ENCODE peak calls at places on chromosomes 2 and 18, in four cellular contexts. One of them, this sample, is unnamed.

GRCh38 chr2:25161055-25161781 is 7.2 kb downstream of the POMC start:
- DNase-seq in WTC11: peak
- DNase-seq in progenitor cell of endocrine pancreas: no peak
- DNase-seq in pancreas: peak
- DNase-seq in this sample: no peak

GRCh38 chr2:237549216-237550056 is 16.9 kb upstream of the PRLH start:
- DNase-seq in WTC11: no peak
- DNase-seq in pancreas: no peak
- DNase-seq in progenitor cell of endocrine pancreas: no peak
- DNase-seq in this sample: no peak

GRCh38 chr2:219331560-219332213 is 857 bp downstream of the RESP18 start:
- DNase-seq in pancreas: peak
- DNase-seq in WTC11: peak
- DNase-seq in progenitor cell of endocrine pancreas: peak
- DNase-seq in this sample: peak

GRCh38 chr2:183059561-183059960 is 19.0 kb upstream of the DUSP19 start:
- DNase-seq in progenitor cell of endocrine pancreas: no peak
- DNase-seq in pancreas: no peak
- DNase-seq in WTC11: no peak
- DNase-seq in this sample: no peak

GRCh38 chr18:26635466-26635865 is 87.1 kb upstream of the KCTD1 start:
- DNase-seq in pancreas: no peak
- DNase-seq in progenitor cell of endocrine pancreas: no peak
- DNase-seq in WTC11: no peak
- DNase-seq in this sample: no peak

GRCh38 chr2:38621018-38621417 is 18.3 kb upstream of the HNRNPLL start:
- DNase-seq in progenitor cell of endocrine pancreas: no peak
- DNase-seq in pancreas: no peak
- DNase-seq in WTC11: no peak
- DNase-seq in this sample: no peak

GRCh38 chr2:152355411-152355831 is 20.4 kb downstream of the FMNL2 start:
- DNase-seq in pancreas: no peak
- DNase-seq in progenitor cell of endocrine pancreas: no peak
- DNase-seq in WTC11: no peak
- DNase-seq in this sample: no peak

GRCh38 chr18:13629841-13630747 is 96.3 kb downstream of the FAM210A start:
- DNase-seq in progenitor cell of endocrine pancreas: peak
- DNase-seq in WTC11: peak
- DNase-seq in pancreas: peak
- DNase-seq in this sample: peak

GRCh38 chr2:66553370-66553769 is 118.4 kb downstream of the MEIS1 start:
- DNase-seq in WTC11: no peak
- DNase-seq in pancreas: peak
- DNase-seq in progenitor cell of endocrine pancreas: no peak
- DNase-seq in this sample: peak

GRCh38 chr2:9797086-9797485 is 46.2 kb upstream of the TAF1B start:
- DNase-seq in progenitor cell of endocrine pancreas: no peak
- DNase-seq in pancreas: no peak
- DNase-seq in WTC11: no peak
- DNase-seq in this sample: no peak

GRCh38 chr18:22643731-22644130 is 226.0 kb upstream of the CTAGE1 start:
- DNase-seq in progenitor cell of endocrine pancreas: no peak
- DNase-seq in WTC11: no peak
- DNase-seq in pancreas: no peak
- DNase-seq in this sample: no peak

GRCh38 chr2:48600204-48600813 is 17.3 kb upstream of the GTF2A1L start:
- DNase-seq in progenitor cell of endocrine pancreas: no peak
- DNase-seq in pancreas: no peak
- DNase-seq in WTC11: no peak
- DNase-seq in this sample: no peak

GRCh38 chr18:24795129-24795528 is 334.7 kb downstream of the HRH4 start:
- DNase-seq in pancreas: no peak
- DNase-seq in progenitor cell of endocrine pancreas: no peak
- DNase-seq in WTC11: no peak
- DNase-seq in this sample: no peak

GRCh38 chr2:240556553-240557100 is 1.2 kb downstream of the ANKMY1 start:
- DNase-seq in pancreas: peak
- DNase-seq in WTC11: peak
- DNase-seq in progenitor cell of endocrine pancreas: no peak
- DNase-seq in this sample: peak

GRCh38 chr2:238493880-238494572 is 67.3 kb downstream of the ASB1 start:
- DNase-seq in pancreas: no peak
- DNase-seq in WTC11: no peak
- DNase-seq in progenitor cell of endocrine pancreas: no peak
- DNase-seq in this sample: no peak

GRCh38 chr2:165349181-165349580 is 110.0 kb downstream of the SCN2A start:
- DNase-seq in progenitor cell of endocrine pancreas: no peak
- DNase-seq in pancreas: no peak
- DNase-seq in WTC11: no peak
- DNase-seq in this sample: no peak

GRCh38 chr2:85768713-85769112 is 14.9 kb downstream of the ATOH8 start:
- DNase-seq in WTC11: peak
- DNase-seq in pancreas: no peak
- DNase-seq in progenitor cell of endocrine pancreas: no peak
- DNase-seq in this sample: peak

GRCh38 chr2:23546913-23547312 is 161.9 kb downstream of the KLHL29 start:
- DNase-seq in WTC11: no peak
- DNase-seq in pancreas: no peak
- DNase-seq in progenitor cell of endocrine pancreas: no peak
- DNase-seq in this sample: no peak

GRCh38 chr2:23548143-23548769 is 163.3 kb downstream of the KLHL29 start:
- DNase-seq in WTC11: no peak
- DNase-seq in pancreas: no peak
- DNase-seq in progenitor cell of endocrine pancreas: no peak
- DNase-seq in this sample: no peak

GRCh38 chr2:23549051-23549450 is 164.1 kb downstream of the KLHL29 start:
- DNase-seq in progenitor cell of endocrine pancreas: no peak
- DNase-seq in pancreas: no peak
- DNase-seq in WTC11: no peak
- DNase-seq in this sample: no peak

GRCh38 chr2:23545811-23546210 is 160.8 kb downstream of the KLHL29 start:
- DNase-seq in progenitor cell of endocrine pancreas: no peak
- DNase-seq in WTC11: no peak
- DNase-seq in pancreas: no peak
- DNase-seq in this sample: no peak

GRCh38 chr2:23547725-23548124 is 162.7 kb downstream of the KLHL29 start:
- DNase-seq in WTC11: no peak
- DNase-seq in progenitor cell of endocrine pancreas: no peak
- DNase-seq in pancreas: no peak
- DNase-seq in this sample: no peak
- TF ChIP-seq CTCF in WTC11: no peak
- TF ChIP-seq CTCF in progenitor cell of endocrine pancreas: no peak
- TF ChIP-seq CTCF in pancreas: no peak
- TF ChIP-seq CTCF in this sample: no peak

GRCh38 chr2:177758591-177759371 is 313.8 kb downstream of the PDE11A start:
- DNase-seq in WTC11: peak
- DNase-seq in pancreas: no peak
- DNase-seq in progenitor cell of endocrine pancreas: peak
- DNase-seq in this sample: peak
- TF ChIP-seq CTCF in WTC11: peak
- TF ChIP-seq CTCF in pancreas: no peak
- TF ChIP-seq CTCF in progenitor cell of endocrine pancreas: peak
- TF ChIP-seq CTCF in this sample: peak

DNA sequence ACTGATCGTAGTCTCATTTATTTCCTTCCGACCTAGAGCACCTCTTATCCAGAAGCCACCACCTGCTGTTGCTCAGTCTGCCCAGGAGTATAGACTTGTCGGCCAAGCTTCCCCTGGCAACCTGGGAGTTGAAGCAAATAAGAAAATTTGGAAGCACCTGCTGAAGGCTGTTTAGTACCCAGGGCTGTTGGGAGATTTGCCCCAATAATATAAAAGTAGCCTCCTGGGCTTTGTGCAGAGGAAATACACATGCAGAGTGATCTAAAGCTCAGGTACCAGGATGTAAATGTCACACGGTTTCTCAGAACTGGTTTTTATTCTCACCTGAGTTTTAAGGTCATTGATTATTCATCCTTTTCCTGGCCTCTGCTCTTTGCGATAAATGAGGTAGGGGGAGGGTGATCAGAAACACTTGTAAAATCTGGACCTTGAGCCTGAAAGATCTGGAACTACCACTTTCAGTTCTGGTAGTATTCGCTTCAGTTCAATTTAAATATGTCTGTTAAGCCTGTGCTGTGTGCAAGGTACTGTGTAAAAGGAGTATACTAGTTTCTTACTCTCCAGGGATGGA is 796 bp upstream of the COX7A2L start:
- DNase-seq in pancreas: no peak
- DNase-seq in WTC11: no peak
- DNase-seq in progenitor cell of endocrine pancreas: no peak
- DNase-seq in this sample: no peak
- TF ChIP-seq CTCF in pancreas: no peak
- TF ChIP-seq CTCF in WTC11: no peak
- TF ChIP-seq CTCF in progenitor cell of endocrine pancreas: no peak
- TF ChIP-seq CTCF in this sample: no peak

GRCh38 chr2:143716527-143716926 is 587.3 kb downstream of the ARHGAP15 start:
- DNase-seq in WTC11: no peak
- DNase-seq in progenitor cell of endocrine pancreas: no peak
- DNase-seq in pancreas: no peak
- DNase-seq in this sample: no peak

GRCh38 chr2:143708682-143709081 is 579.5 kb downstream of the ARHGAP15 start:
- DNase-seq in progenitor cell of endocrine pancreas: no peak
- DNase-seq in WTC11: no peak
- DNase-seq in pancreas: no peak
- DNase-seq in this sample: no peak

GRCh38 chr2:143706297-143706696 is 577.1 kb downstream of the ARHGAP15 start:
- DNase-seq in progenitor cell of endocrine pancreas: no peak
- DNase-seq in WTC11: no peak
- DNase-seq in pancreas: no peak
- DNase-seq in this sample: no peak

GRCh38 chr2:143705108-143705686 is 576.0 kb downstream of the ARHGAP15 start:
- DNase-seq in pancreas: no peak
- DNase-seq in WTC11: no peak
- DNase-seq in progenitor cell of endocrine pancreas: no peak
- DNase-seq in this sample: no peak

GRCh38 chr2:143710879-143711278 is 581.7 kb downstream of the ARHGAP15 start:
- DNase-seq in WTC11: no peak
- DNase-seq in pancreas: no peak
- DNase-seq in progenitor cell of endocrine pancreas: no peak
- DNase-seq in this sample: no peak
- TF ChIP-seq CTCF in WTC11: no peak
- TF ChIP-seq CTCF in pancreas: no peak
- TF ChIP-seq CTCF in progenitor cell of endocrine pancreas: no peak
- TF ChIP-seq CTCF in this sample: no peak

This sample was measured in mesothelial cell of epicardium.